ENCODE peak calls at places on chromosomes 11 and 22, in eight cellular contexts. Z, G, N, A, M, B, J and S are unnamed samples.

GRCh38 chr11:130181295-130182272 is 22.0 kb downstream of the ST14 start:
- DNase-seq in G (no peak), A (peak), M (no peak), J (peak), Z (peak), B (no peak), N (peak), S (peak)

GRCh38 chr11:117870176-117870952 is 6.1 kb downstream of the FXYD6 start:
- DNase-seq in G (peak), A (no peak), J (no peak), M (peak), B (no peak), N (no peak), Z (peak), S (no peak)

GRCh38 chr11:123526027-123526805 is 96.1 kb downstream of the GRAMD1B start:
- DNase-seq in B (no peak), J (no peak), M (no peak), N (no peak), G (no peak), Z (no peak), A (no peak), S (no peak)

GRCh38 chr11:130203766-130204702 is 44.5 kb downstream of the ST14 start:
- DNase-seq in N (no peak), J (no peak), Z (no peak), G (no peak), B (no peak), A (no peak), M (no peak), S (no peak)

GRCh38 chr11:3826721-3827120 is 14.0 kb downstream of the RHOG start:
- DNase-seq in Z (no peak), J (no peak), M (peak), G (peak), B (no peak), N (no peak), A (no peak), S (no peak)

GRCh38 chr11:113372317-113372716 is 15.3 kb upstream of the ANKK1 start:
- DNase-seq in M (no peak), A (no peak), Z (no peak), N (no peak), B (no peak), G (no peak), J (peak), S (no peak)

GRCh38 chr22:39299829-39300178 is 19.6 kb downstream of the RPL3 start:
- DNase-seq in J (no peak), Z (peak), B (no peak), N (no peak), G (no peak), M (no peak), A (no peak), S (no peak)

GRCh38 chr11:17076517-17077239 is 789 bp downstream of the RPS13 start:
- DNase-seq in G (no peak), M (no peak), Z (no peak), J (peak), A (no peak), B (no peak), N (peak), S (peak)

GRCh38 chr11:75223954-75224643 is 16.5 kb upstream of the TPBGL start:
- DNase-seq in G (no peak), Z (no peak), A (no peak), B (no peak), N (no peak), M (no peak), J (no peak), S (no peak)

GRCh38 chr22:29820941-29821789 is 16.9 kb downstream of the ASCC2 start:
- DNase-seq in G (no peak), Z (peak), B (peak), A (peak), M (no peak), J (peak), N (peak), S (peak)

GRCh38 chr11:77205467-77206263 is 77.6 kb downstream of the MYO7A start:
- DNase-seq in J (no peak), G (no peak), Z (no peak), M (no peak), N (no peak), B (no peak), A (no peak), S (no peak)

GRCh38 chr22:20990184-20991180 is 8.4 kb downstream of the LZTR1 start:
- DNase-seq in A (no peak), J (no peak), B (no peak), M (no peak), Z (no peak), G (no peak), N (no peak), S (no peak)

GRCh38 chr11:128304666-128305485 is 282.5 kb downstream of the ETS1 start:
- DNase-seq in A (no peak), J (no peak), B (no peak), N (no peak), G (no peak), M (no peak), Z (no peak), S (no peak)

GRCh38 chr11:128300785-128301184 is 286.6 kb downstream of the ETS1 start:
- DNase-seq in B (no peak), M (no peak), N (no peak), Z (no peak), A (no peak), J (no peak), G (no peak), S (no peak)

GRCh38 chr11:128305588-128305987 is 281.8 kb downstream of the ETS1 start:
- DNase-seq in G (no peak), B (no peak), J (no peak), N (no peak), M (no peak), A (no peak), Z (no peak), S (no peak)

GRCh38 chr11:128302425-128303186 is 284.8 kb downstream of the ETS1 start:
- DNase-seq in Z (peak), B (no peak), M (no peak), J (no peak), A (no peak), G (no peak), N (no peak), S (no peak)

GRCh38 chr11:128303383-128303782 is 284.0 kb downstream of the ETS1 start:
- DNase-seq in G (no peak), A (no peak), B (no peak), N (no peak), Z (no peak), M (no peak), J (no peak), S (no peak)
- H3K4me3 ChIP-seq in G (no peak), A (no peak), B (no peak), N (no peak), Z (no peak), M (no peak), J (no peak), S (no peak)

GRCh38 chr11:7490535-7490934 is 5.2 kb downstream of the OLFML1 start:
- DNase-seq in N (no peak), G (no peak), A (no peak), J (no peak), M (no peak), Z (no peak), B (no peak), S (peak)
- TF ChIP-seq CTCF in N (peak), G (no peak), A (no peak), J (no peak), M (no peak), Z (no peak), B (no peak), S (peak)

DNA sequence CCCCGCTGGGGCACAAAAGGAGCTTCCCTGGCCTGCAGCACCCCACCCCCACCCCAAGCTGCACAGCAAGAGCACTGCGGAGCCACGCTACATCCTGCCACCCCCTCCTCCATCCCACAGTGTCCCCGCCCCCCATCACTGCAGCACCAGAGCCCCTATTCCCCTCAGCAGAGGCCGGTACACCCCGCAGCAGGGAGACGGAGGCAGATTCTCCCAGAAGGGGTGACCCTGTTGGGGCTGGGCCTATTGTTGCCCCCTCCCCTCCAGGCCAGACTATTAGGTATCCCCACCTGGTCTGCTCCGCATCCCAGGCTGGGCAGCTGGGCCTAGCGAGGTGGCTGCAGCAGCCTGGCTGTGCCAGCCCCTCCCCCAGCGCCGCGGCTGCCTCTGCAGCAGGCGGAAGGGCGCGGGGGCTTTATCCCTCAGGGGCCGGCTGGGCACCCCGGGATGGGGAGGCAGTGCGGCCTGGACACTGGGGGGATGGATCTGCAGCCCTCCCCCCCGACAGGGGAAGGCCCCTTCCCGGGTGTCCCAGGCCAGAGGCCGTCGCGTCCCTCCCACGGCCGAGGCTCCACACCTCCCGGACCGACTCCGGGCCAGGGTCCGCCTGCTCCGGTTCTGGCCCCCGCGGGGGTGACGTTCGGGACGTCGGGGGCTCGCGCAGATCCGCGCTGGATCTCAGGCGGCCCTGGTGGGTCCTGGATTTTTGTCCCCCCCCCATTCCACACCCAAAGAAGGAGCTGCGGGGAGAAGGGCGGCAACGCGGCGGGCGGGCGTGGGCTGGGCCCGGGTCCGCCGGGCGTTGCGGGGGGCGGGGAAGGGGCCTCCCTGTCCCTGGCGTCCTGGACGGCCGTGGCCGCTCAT is 943 bp downstream of the DUSP8 start:
- DNase-seq in A (peak), N (no peak), G (peak), B (no peak), M (no peak), Z (no peak), J (no peak), S (no peak)
- H3K4me3 ChIP-seq in A (peak), N (peak), G (peak), B (peak), M (peak), Z (peak), J (peak), S (peak)

GRCh38 chr11:128774593-128774992 is 80.7 kb downstream of the FLI1 start:
- DNase-seq in Z (no peak), A (no peak), J (no peak), M (no peak), G (no peak), N (no peak), B (no peak), S (no peak)

GRCh38 chr11:128777369-128778011 is 83.6 kb downstream of the FLI1 start:
- DNase-seq in G (peak), N (no peak), A (no peak), Z (no peak), M (no peak), B (no peak), J (no peak), S (no peak)

GRCh38 chr11:128776088-128776433 is 82.2 kb downstream of the FLI1 start:
- DNase-seq in G (no peak), Z (peak), M (no peak), J (no peak), N (no peak), A (no peak), B (no peak), S (no peak)

GRCh38 chr11:128776434-128777284 is 82.8 kb downstream of the FLI1 start:
- DNase-seq in Z (no peak), M (no peak), G (peak), A (no peak), N (peak), J (peak), B (no peak), S (peak)

DNA sequence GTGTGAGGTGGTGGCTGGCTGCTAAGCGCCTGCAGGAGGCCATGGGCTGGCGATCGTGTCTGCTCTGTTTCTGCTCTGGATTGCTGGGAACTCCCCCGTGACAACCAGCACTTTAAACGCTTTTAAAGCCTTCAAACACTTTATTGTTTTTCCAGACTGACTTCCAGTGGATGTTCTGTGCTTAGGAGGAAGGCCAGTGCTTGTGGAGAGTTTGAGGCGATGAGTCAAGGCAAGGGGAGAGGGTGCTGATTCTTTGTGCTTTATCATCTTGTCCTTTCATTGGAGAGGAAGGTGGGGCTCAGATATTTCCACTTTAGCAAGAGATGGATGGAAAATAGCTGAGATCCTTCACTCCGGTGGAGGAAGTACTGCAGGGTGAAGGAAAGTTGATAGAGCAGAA is 81.6 kb downstream of the FLI1 start:
- DNase-seq in A (no peak), N (peak), B (no peak), M (no peak), J (no peak), G (no peak), Z (no peak), S (no peak)
- TF ChIP-seq CTCF in A (no peak), N (no peak), B (no peak), M (no peak), J (no peak), G (no peak), Z (no peak), S (no peak)

GRCh38 chr11:64794526-64794925 is 8.5 kb downstream of the MAP4K2 start:
- DNase-seq in M (no peak), J (no peak), B (no peak), G (no peak), N (no peak), Z (no peak), A (no peak), S (no peak)

GRCh38 chr11:64799256-64799924 is 3.6 kb downstream of the MAP4K2 start:
- DNase-seq in G (no peak), Z (no peak), A (no peak), J (no peak), M (no peak), B (no peak), N (no peak), S (no peak)

GRCh38 chr11:64793271-64794160 is 9.5 kb downstream of the MAP4K2 start:
- DNase-seq in M (no peak), Z (no peak), B (no peak), A (no peak), N (no peak), G (no peak), J (no peak), S (no peak)

GRCh38 chr11:64796757-64797541 is 6.1 kb downstream of the MAP4K2 start:
- DNase-seq in G (no peak), A (no peak), B (no peak), N (no peak), M (no peak), Z (no peak), J (no peak), S (no peak)

DNA sequence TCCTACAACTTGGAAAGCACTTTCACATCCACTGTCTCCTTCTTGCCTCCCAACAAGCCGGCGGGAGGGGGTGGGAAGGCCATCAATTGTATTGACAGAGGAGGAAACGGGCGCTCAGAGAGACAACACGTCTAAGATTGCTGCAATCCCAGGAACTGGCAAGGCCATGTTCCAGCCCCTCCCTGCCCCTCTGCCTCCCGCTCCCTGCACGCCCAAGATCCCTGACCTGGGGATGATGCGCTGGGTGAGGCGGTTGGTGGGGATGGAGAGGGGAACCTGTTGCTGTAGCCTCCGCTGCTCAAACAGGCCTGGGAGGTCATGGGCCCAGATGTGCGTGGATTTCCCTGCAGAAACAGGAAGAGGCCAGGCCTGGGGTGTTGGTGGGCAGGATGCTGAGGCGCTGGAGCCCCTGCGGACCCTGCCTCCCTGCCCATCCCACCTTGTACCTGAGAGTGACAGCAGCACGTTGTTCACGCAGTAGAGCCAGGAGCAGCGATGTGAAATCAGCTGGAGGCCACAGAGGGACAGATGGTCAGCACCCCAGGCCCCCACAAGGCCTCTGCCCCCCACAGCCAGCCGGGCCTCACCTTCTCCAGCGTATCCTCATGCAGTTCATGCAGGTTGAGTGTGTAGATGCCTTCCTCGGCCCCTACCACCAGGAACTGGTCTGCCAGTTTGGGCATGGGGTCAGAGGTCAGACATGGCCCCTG is 6.8 kb downstream of the MAP4K2 start:
- DNase-seq in M (no peak), B (no peak), A (no peak), N (no peak), Z (no peak), G (no peak), J (no peak), S (no peak)
- H3K4me3 ChIP-seq in M (no peak), B (no peak), A (no peak), N (no peak), Z (no peak), G (no peak), J (no peak), S (no peak)

DNA sequence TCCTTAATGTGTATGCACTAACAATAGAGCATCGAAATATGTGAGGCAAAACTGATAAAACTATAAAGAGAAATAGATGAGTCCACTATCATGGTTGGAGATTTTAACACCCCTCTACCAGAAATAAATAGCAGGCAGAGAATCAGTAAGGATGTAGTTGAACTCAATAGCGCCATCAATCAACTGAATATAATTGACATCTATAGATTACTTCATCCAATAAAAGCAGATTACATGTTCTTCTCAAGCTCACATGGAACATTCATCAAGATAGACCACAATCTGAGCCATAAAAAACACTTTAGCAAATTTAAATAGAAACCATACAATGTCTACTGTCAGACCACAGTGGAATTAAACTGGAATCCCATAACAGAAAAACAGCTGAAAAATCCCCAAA is 46.9 kb upstream of the NUP160 start:
- DNase-seq in B (no peak), G (no peak), A (no peak), J (no peak), Z (no peak), M (no peak), N (no peak), S (no peak)
- TF ChIP-seq CTCF in B (no peak), G (no peak), A (no peak), J (no peak), Z (no peak), M (no peak), N (no peak), S (no peak)

GRCh38 chr11:106178361-106178760 is 100.9 kb downstream of the AASDHPPT start:
- DNase-seq in A (no peak), J (no peak), B (no peak), N (no peak), M (no peak), G (no peak), Z (peak), S (no peak)
- H3K4me3 ChIP-seq in A (no peak), J (no peak), B (no peak), N (no peak), M (no peak), G (no peak), Z (no peak), S (no peak)

GRCh38 chr22:46262449-46263207 is 515 bp downstream of the PKDREJ start:
- DNase-seq in G (peak), M (no peak), Z (no peak), A (peak), J (peak), N (peak), B (no peak), S (peak)
- TF ChIP-seq CTCF in G (peak), M (no peak), Z (no peak), A (no peak), J (peak), N (peak), B (peak), S (peak)

DNA sequence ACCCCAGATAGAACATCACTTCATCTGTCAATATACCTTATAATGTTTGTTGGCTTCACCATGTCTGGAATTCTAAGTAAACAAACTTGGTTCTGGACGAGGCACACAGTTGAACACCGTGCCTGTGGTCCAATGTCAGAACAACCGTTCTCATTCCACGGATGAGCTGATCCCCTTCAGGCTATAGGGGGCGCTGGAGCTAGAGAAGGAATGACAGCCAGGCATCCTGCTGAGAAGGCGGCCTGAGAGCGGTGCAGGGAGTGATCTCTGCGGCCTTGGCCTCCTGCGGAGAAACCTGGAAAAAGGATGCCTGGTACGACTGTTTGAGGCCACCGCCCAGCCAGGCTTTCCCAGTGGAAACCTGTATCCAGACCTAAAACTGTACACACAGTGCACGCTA is 48.7 kb downstream of the FDX1 start:
- DNase-seq in N (no peak), A (no peak), B (no peak), Z (no peak), M (no peak), J (no peak), G (peak), S (no peak)
- H3K4me3 ChIP-seq in N (no peak), A (no peak), B (no peak), Z (no peak), M (no peak), J (no peak), G (no peak), S (no peak)